ENCODE peak calls at places on chromosomes 7 and 10, in eight cellular contexts. One of them, this sample, is unnamed.

GRCh38 chr10:27568196-27569175 is 64.4 kb downstream of the RAB18 start:
- DNase-seq in choroid plexus epithelial cell: peak
- DNase-seq in aorta: no peak
- DNase-seq in NCI-H1930: no peak
- DNase-seq in NAMALWA: no peak
- DNase-seq in NCI-H2081: no peak
- DNase-seq in stimulated activated naive CD8-positive, alpha-beta T cell treated with anti-CD3 and anti-CD28 coated beads, Interleukin-15, amount 100 ng/mL, for 72 hours: no peak
- DNase-seq in HEK293T: no peak
- DNase-seq in this sample: no peak

GRCh38 chr10:104297697-104298660 is 29.0 kb downstream of the GSTO2 start:
- DNase-seq in choroid plexus epithelial cell: peak
- DNase-seq in aorta: no peak
- DNase-seq in NCI-H1930: no peak
- DNase-seq in NAMALWA: peak
- DNase-seq in NCI-H2081: no peak
- DNase-seq in stimulated activated naive CD8-positive, alpha-beta T cell treated with anti-CD3 and anti-CD28 coated beads, Interleukin-15, amount 100 ng/mL, for 72 hours: peak
- DNase-seq in HEK293T: peak
- DNase-seq in this sample: no peak

GRCh38 chr10:89591111-89591795 is 53.8 kb downstream of the PANK1 start:
- DNase-seq in choroid plexus epithelial cell: peak
- DNase-seq in aorta: no peak
- DNase-seq in NCI-H1930: no peak
- DNase-seq in NAMALWA: no peak
- DNase-seq in NCI-H2081: no peak
- DNase-seq in stimulated activated naive CD8-positive, alpha-beta T cell treated with anti-CD3 and anti-CD28 coated beads, Interleukin-15, amount 100 ng/mL, for 72 hours: no peak
- DNase-seq in HEK293T: peak
- DNase-seq in this sample: no peak

GRCh38 chr10:121404611-121405010 is 193.6 kb downstream of the FGFR2 start:
- DNase-seq in choroid plexus epithelial cell: no peak
- DNase-seq in aorta: no peak
- DNase-seq in NCI-H1930: no peak
- DNase-seq in NAMALWA: no peak
- DNase-seq in NCI-H2081: no peak
- DNase-seq in stimulated activated naive CD8-positive, alpha-beta T cell treated with anti-CD3 and anti-CD28 coated beads, Interleukin-15, amount 100 ng/mL, for 72 hours: no peak
- DNase-seq in HEK293T: no peak
- DNase-seq in this sample: no peak

GRCh38 chr10:49608925-49609282 is 1.2 kb upstream of the SLC18A3 start:
- DNase-seq in choroid plexus epithelial cell: no peak
- DNase-seq in aorta: peak
- DNase-seq in NCI-H1930: no peak
- DNase-seq in NAMALWA: no peak
- DNase-seq in NCI-H2081: no peak
- DNase-seq in stimulated activated naive CD8-positive, alpha-beta T cell treated with anti-CD3 and anti-CD28 coated beads, Interleukin-15, amount 100 ng/mL, for 72 hours: no peak
- DNase-seq in HEK293T: no peak
- DNase-seq in this sample: no peak

GRCh38 chr7:46281071-46281470 is 360.0 kb upstream of the IGFBP3 start:
- DNase-seq in choroid plexus epithelial cell: no peak
- DNase-seq in aorta: no peak
- DNase-seq in NCI-H1930: no peak
- DNase-seq in NAMALWA: no peak
- DNase-seq in NCI-H2081: no peak
- DNase-seq in stimulated activated naive CD8-positive, alpha-beta T cell treated with anti-CD3 and anti-CD28 coated beads, Interleukin-15, amount 100 ng/mL, for 72 hours: no peak
- DNase-seq in HEK293T: no peak
- DNase-seq in this sample: no peak

GRCh38 chr10:79392506-79393176 is 45.4 kb downstream of the PPIF start:
- DNase-seq in choroid plexus epithelial cell: no peak
- DNase-seq in aorta: no peak
- DNase-seq in NCI-H1930: no peak
- DNase-seq in NAMALWA: no peak
- DNase-seq in NCI-H2081: no peak
- DNase-seq in stimulated activated naive CD8-positive, alpha-beta T cell treated with anti-CD3 and anti-CD28 coated beads, Interleukin-15, amount 100 ng/mL, for 72 hours: no peak
- DNase-seq in HEK293T: no peak
- DNase-seq in this sample: peak

GRCh38 chr10:93999401-93999851 is 5.7 kb downstream of the PLCE1 start:
- DNase-seq in choroid plexus epithelial cell: peak
- DNase-seq in aorta: peak
- DNase-seq in NCI-H1930: no peak
- DNase-seq in NAMALWA: no peak
- DNase-seq in NCI-H2081: no peak
- DNase-seq in stimulated activated naive CD8-positive, alpha-beta T cell treated with anti-CD3 and anti-CD28 coated beads, Interleukin-15, amount 100 ng/mL, for 72 hours: no peak
- DNase-seq in HEK293T: no peak
- DNase-seq in this sample: no peak

GRCh38 chr7:105512415-105512814 is 9.7 kb downstream of the PUS7 start:
- DNase-seq in choroid plexus epithelial cell: no peak
- DNase-seq in aorta: no peak
- DNase-seq in NCI-H1930: no peak
- DNase-seq in NAMALWA: no peak
- DNase-seq in NCI-H2081: no peak
- DNase-seq in stimulated activated naive CD8-positive, alpha-beta T cell treated with anti-CD3 and anti-CD28 coated beads, Interleukin-15, amount 100 ng/mL, for 72 hours: no peak
- DNase-seq in HEK293T: no peak
- DNase-seq in this sample: no peak

GRCh38 chr10:3779146-3779707 is 5.8 kb downstream of the KLF6 start:
- DNase-seq in choroid plexus epithelial cell: peak
- DNase-seq in aorta: peak
- DNase-seq in NCI-H1930: no peak
- DNase-seq in NAMALWA: no peak
- DNase-seq in NCI-H2081: no peak
- DNase-seq in stimulated activated naive CD8-positive, alpha-beta T cell treated with anti-CD3 and anti-CD28 coated beads, Interleukin-15, amount 100 ng/mL, for 72 hours: no peak
- DNase-seq in HEK293T: no peak
- DNase-seq in this sample: no peak

GRCh38 chr10:3056280-3057037 is 10.9 kb upstream of the PFKP start:
- DNase-seq in choroid plexus epithelial cell: peak
- DNase-seq in aorta: no peak
- DNase-seq in NCI-H1930: no peak
- DNase-seq in NAMALWA: no peak
- DNase-seq in NCI-H2081: no peak
- DNase-seq in stimulated activated naive CD8-positive, alpha-beta T cell treated with anti-CD3 and anti-CD28 coated beads, Interleukin-15, amount 100 ng/mL, for 72 hours: no peak
- DNase-seq in HEK293T: no peak
- DNase-seq in this sample: no peak